ENCODE peak calls at places on chromosomes 3 and 15, in eight cellular contexts. Y is A172; K is brain microvascular endothelial cell; N is T follicular helper cell; D is memory B cell; X is activated CD4-positive, alpha-beta memory T cell treated with anti-CD3 and anti-CD28 coated beads, Interleukin-2, amount 10 ng/mL, durations not matched to agents 7 days and 5 days; J is posterior vena cava; T is T1000. V is an unnamed sample.

GRCh38 chr3:122390665-122391064 is 6.7 kb downstream of the FAM162A start:
- DNase-seq in Y (no peak), K (no peak), N (no peak), D (no peak), X (no peak), J (no peak), T (no peak), V (no peak)

GRCh38 chr3:12486916-12487315 is 2.6 kb downstream of the TSEN2 start:
- DNase-seq in Y (no peak), K (no peak), N (no peak), D (no peak), X (no peak), J (no peak), T (no peak), V (no peak)

GRCh38 chr15:60740231-60740630 is 261.3 kb upstream of the ICE2 start:
- DNase-seq in Y (no peak), K (no peak), N (no peak), D (no peak), X (no peak), J (no peak), T (no peak), V (no peak)

GRCh38 chr15:28098766-28099554 is at the start of gene OCA2:
- DNase-seq in Y (no peak), K (no peak), N (peak; percentile 45), D (peak; percentile 34), X (peak; percentile 45), J (peak; percentile 85), T (peak; percentile 47), V (peak; percentile 77)

GRCh38 chr15:68510558-68510957 is 68.2 kb upstream of the CORO2B start:
- DNase-seq in Y (no peak), K (no peak), N (no peak), D (no peak), X (no peak), J (no peak), T (no peak), V (no peak)

GRCh38 chr3:50157821-50158556 is 2.9 kb downstream of the SEMA3F start:
- DNase-seq in Y (no peak), K (no peak), N (no peak), D (no peak), X (no peak), J (no peak), T (no peak), V (no peak)

GRCh38 chr3:187080799-187081450 is 58.4 kb downstream of the RPL39L start:
- DNase-seq in Y (peak; percentile 52), K (no peak), N (no peak), D (no peak), X (no peak), J (no peak), T (no peak), V (no peak)

GRCh38 chr3:118199044-118199443 is 835.6 kb downstream of the IGSF11 start:
- DNase-seq in Y (no peak), K (no peak), N (no peak), D (no peak), X (no peak), J (no peak), T (no peak), V (no peak)

GRCh38 chr3:143265501-143266070 is 146.0 kb downstream of the CHST2 start:
- DNase-seq in Y (peak; percentile 67), K (no peak), N (no peak), D (no peak), X (no peak), J (no peak), T (no peak), V (no peak)

GRCh38 chr3:36525115-36525711 is 144.9 kb downstream of the STAC start:
- DNase-seq in Y (peak; percentile 73), K (peak; percentile 70), N (no peak), D (no peak), X (no peak), J (no peak), T (peak; percentile 60), V (no peak)

GRCh38 chr3:17120115-17120514 is 235.4 kb downstream of the PLCL2 start:
- DNase-seq in Y (no peak), K (no peak), N (no peak), D (no peak), X (no peak), J (no peak), T (no peak), V (no peak)

GRCh38 chr3:10392906-10393461 is 72.1 kb upstream of the SEC13 start:
- DNase-seq in Y (no peak), K (no peak), N (no peak), D (no peak), X (no peak), J (peak; percentile 67), T (no peak), V (no peak)